ENCODE peak calls at places on chromosomes 3 and 15, in four cellular contexts. One of them, this sample, is unnamed.

GRCh38 chr3:116483135-116483534 is 37.8 kb upstream of the LSAMP start:
- DNase-seq in A549: no peak
- DNase-seq in tibial artery: no peak
- DNase-seq in Peyer's patch: no peak
- DNase-seq in this sample: no peak

GRCh38 chr15:68809517-68809916 is 11.2 kb downstream of the ANP32A start:
- DNase-seq in A549: no peak
- DNase-seq in tibial artery: no peak
- DNase-seq in Peyer's patch: no peak
- DNase-seq in this sample: no peak

GRCh38 chr3:43762486-43762885 is 71.7 kb downstream of the ABHD5 start:
- DNase-seq in A549: no peak
- DNase-seq in tibial artery: no peak
- DNase-seq in Peyer's patch: no peak
- DNase-seq in this sample: no peak

GRCh38 chr15:73346735-73347312 is 21.9 kb downstream of the HCN4 start:
- DNase-seq in A549: peak; percentile 48
- DNase-seq in tibial artery: no peak
- DNase-seq in Peyer's patch: peak; percentile 78
- DNase-seq in this sample: peak; percentile 90

GRCh38 chr15:90001062-90001682 is at the start of gene ZNF710:
- DNase-seq in A549: peak; percentile 58
- DNase-seq in tibial artery: peak; percentile 80
- DNase-seq in Peyer's patch: peak; percentile 72
- DNase-seq in this sample: peak; percentile 70

GRCh38 chr15:52559022-52559421 is 9.8 kb downstream of the ARPP19 start:
- DNase-seq in A549: no peak
- DNase-seq in tibial artery: no peak
- DNase-seq in Peyer's patch: no peak
- DNase-seq in this sample: no peak

GRCh38 chr15:89332446-89332845 is 2.2 kb downstream of the POLG start:
- DNase-seq in A549: peak; percentile 41
- DNase-seq in tibial artery: peak; percentile 19
- DNase-seq in Peyer's patch: peak; percentile 43
- DNase-seq in this sample: no peak

GRCh38 chr3:13163848-13164382 is 90.7 kb upstream of the IQSEC1 start:
- DNase-seq in A549: no peak
- DNase-seq in tibial artery: peak; percentile 49
- DNase-seq in Peyer's patch: no peak
- DNase-seq in this sample: no peak

GRCh38 chr3:25783661-25784512 is 644 bp upstream of the NGLY1 start:
- DNase-seq in A549: peak; percentile 56
- DNase-seq in tibial artery: peak; percentile 73
- DNase-seq in Peyer's patch: no peak
- DNase-seq in this sample: no peak

GRCh38 chr3:5438011-5438355 is 250.5 kb downstream of the EDEM1 start:
- DNase-seq in A549: no peak
- DNase-seq in tibial artery: no peak
- DNase-seq in Peyer's patch: no peak
- DNase-seq in this sample: no peak
- H3K4me1 ChIP-seq in A549: no peaks in the 10 kb centered on the region
- H3K4me1 ChIP-seq in tibial artery: no peaks in the 10 kb centered on the region
- H3K4me1 ChIP-seq in Peyer's patch: no peaks in the 10 kb centered on the region
- H3K4me1 ChIP-seq in this sample: no peaks in the 10 kb centered on the region

GRCh38 chr3:170980399-170980798 is 46.1 kb downstream of the SLC2A2 start:
- DNase-seq in A549: no peak
- DNase-seq in tibial artery: no peak
- DNase-seq in Peyer's patch: no peak
- DNase-seq in this sample: no peak

GRCh38 chr3:170976190-170976519 is 50.4 kb downstream of the SLC2A2 start:
- DNase-seq in A549: no peak
- DNase-seq in tibial artery: no peak
- DNase-seq in Peyer's patch: no peak
- DNase-seq in this sample: no peak

GRCh38 chr3:170978335-170978745 is 48.2 kb downstream of the SLC2A2 start:
- DNase-seq in A549: peak; percentile 47
- DNase-seq in tibial artery: no peak
- DNase-seq in Peyer's patch: peak; percentile 51
- DNase-seq in this sample: no peak

GRCh38 chr3:170975283-170976189 is 51.0 kb downstream of the SLC2A2 start:
- DNase-seq in A549: no peak
- DNase-seq in tibial artery: no peak
- DNase-seq in Peyer's patch: no peak
- DNase-seq in this sample: no peak

GRCh38 chr3:170977911-170978310 is 48.6 kb downstream of the SLC2A2 start:
- DNase-seq in A549: peak; percentile 48
- DNase-seq in tibial artery: no peak
- DNase-seq in Peyer's patch: no peak
- DNase-seq in this sample: no peak
- H3K9me3 ChIP-seq in A549: no peaks in the 10 kb centered on the region
- H3K9me3 ChIP-seq in tibial artery: no peaks in the 10 kb centered on the region
- H3K9me3 ChIP-seq in Peyer's patch: no peaks in the 10 kb centered on the region
- H3K9me3 ChIP-seq in this sample: no peaks in the 10 kb centered on the region

GRCh38 chr3:187769771-187770170 is 24.5 kb upstream of the BCL6 start:
- DNase-seq in A549: no peak
- DNase-seq in tibial artery: no peak
- DNase-seq in Peyer's patch: no peak
- DNase-seq in this sample: no peak
- TF ChIP-seq CTCF in A549: no peak
- TF ChIP-seq CTCF in tibial artery: no peak
- TF ChIP-seq CTCF in Peyer's patch: no peak
- TF ChIP-seq CTCF in this sample: no peak

DNA sequence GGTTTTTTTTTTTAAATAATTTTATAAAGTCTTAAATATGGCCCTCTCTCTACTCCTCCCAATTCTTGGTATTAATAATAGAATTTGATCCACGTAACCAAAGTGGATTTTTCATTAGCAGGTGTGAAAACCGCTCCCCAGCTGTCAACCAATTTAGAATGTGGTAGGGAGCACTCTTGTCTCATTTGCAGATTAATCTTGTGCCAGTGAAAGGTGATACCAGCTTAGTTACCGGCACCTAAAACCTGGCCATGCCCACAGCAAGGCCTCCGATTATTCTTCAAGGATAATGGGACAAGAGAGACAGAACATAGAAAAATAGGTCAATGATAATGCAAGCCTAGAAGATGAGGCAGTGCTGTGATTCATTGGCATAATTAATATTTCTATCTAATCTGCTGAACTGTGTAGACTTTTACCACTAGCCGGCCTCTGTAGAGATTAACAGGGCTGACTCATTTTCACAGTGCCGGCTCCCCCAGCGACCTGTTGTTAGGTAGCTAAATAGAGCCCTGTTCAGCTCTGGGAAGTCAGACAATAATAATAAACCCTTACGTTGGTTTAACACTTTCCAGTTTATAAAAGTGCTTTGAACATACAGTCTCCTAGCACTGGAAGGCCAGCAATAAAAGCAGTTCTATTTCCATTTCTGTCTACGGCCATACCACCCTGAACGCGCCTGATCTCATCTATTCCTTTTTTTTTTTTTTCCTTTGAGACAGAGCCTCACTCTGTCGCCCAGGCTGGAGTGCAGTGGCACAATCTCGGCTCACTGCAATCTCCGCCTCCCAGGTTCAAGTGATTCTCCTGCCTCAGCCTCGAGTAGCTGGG is 102.9 kb downstream of the SHQ1 start:
- DNase-seq in A549: no peak
- DNase-seq in tibial artery: no peak
- DNase-seq in Peyer's patch: peak; percentile 82
- DNase-seq in this sample: peak; percentile 50
- H3K4me1 ChIP-seq in A549: peaks cover 3% of the 10 kb centered on the region
- H3K4me1 ChIP-seq in tibial artery: no peaks in the 10 kb centered on the region
- H3K4me1 ChIP-seq in Peyer's patch: no peaks in the 10 kb centered on the region
- H3K4me1 ChIP-seq in this sample: peaks cover 5% of the 10 kb centered on the region

GRCh38 chr3:123429362-123430125 is 19.3 kb downstream of the ADCY5 start:
- DNase-seq in A549: no peak
- DNase-seq in tibial artery: no peak
- DNase-seq in Peyer's patch: no peak
- DNase-seq in this sample: no peak
- H3K9me3 ChIP-seq in A549: no peaks in the 10 kb centered on the region
- H3K9me3 ChIP-seq in tibial artery: no peaks in the 10 kb centered on the region
- H3K9me3 ChIP-seq in Peyer's patch: no peaks in the 10 kb centered on the region
- H3K9me3 ChIP-seq in this sample: no peaks in the 10 kb centered on the region

GRCh38 chr15:63941698-63942465 is 104.4 kb downstream of the DAPK2 start:
- DNase-seq in A549: no peak
- DNase-seq in tibial artery: no peak
- DNase-seq in Peyer's patch: no peak
- DNase-seq in this sample: no peak

GRCh38 chr15:63940956-63941620 is 105.2 kb downstream of the DAPK2 start:
- DNase-seq in A549: no peak
- DNase-seq in tibial artery: no peak
- DNase-seq in Peyer's patch: no peak
- DNase-seq in this sample: no peak

GRCh38 chr15:63944681-63944955 is 101.7 kb downstream of the DAPK2 start:
- DNase-seq in A549: no peak
- DNase-seq in tibial artery: no peak
- DNase-seq in Peyer's patch: no peak
- DNase-seq in this sample: no peak

GRCh38 chr15:63943829-63944680 is 102.2 kb downstream of the DAPK2 start:
- DNase-seq in A549: no peak
- DNase-seq in tibial artery: no peak
- DNase-seq in Peyer's patch: no peak
- DNase-seq in this sample: no peak

DNA sequence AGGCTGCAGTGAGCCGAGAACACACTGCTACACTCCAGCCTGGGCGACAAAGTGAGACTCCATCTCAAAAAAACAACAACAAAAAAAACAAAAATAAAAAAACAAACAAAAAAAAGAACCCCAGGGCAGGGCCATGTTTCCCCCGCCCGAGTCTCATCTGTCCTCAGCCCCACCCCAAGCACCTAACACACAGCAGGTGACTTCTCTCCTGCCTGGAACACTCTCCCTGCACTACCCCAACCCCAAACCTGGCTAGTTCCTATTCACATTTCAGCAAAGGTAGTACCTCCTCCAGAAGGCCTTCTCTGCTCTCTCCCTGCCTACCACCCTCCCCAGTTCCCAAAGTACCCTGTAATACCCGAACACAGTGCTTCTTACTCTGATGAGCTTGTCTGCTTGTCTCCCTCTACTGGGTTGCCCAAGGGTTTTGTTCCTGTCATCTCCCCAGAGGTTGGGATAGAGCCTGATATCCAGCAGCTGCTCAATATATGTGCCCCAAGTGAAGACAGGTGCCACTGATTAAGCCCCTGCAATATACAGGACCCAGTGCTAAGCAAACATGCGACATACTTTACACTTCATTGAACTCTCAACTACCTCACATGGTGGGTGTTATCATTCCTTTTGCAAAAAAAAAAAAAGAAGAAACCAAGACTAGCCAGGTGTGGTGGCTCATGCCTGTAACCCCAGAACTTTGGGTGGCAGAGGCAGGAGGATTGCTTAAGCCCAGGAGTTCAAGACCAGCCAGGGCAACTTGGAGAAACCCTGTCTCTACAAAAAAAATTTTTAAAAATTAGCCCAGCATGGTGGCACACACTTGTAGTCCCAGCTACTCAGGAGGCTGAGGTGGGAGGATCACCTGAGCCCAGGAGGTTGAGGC is 103.6 kb downstream of the DAPK2 start:
- DNase-seq in A549: no peak
- DNase-seq in tibial artery: no peak
- DNase-seq in Peyer's patch: no peak
- DNase-seq in this sample: no peak
- TF ChIP-seq CTCF in A549: no peak
- TF ChIP-seq CTCF in tibial artery: no peak
- TF ChIP-seq CTCF in Peyer's patch: no peak
- TF ChIP-seq CTCF in this sample: no peak

DNA sequence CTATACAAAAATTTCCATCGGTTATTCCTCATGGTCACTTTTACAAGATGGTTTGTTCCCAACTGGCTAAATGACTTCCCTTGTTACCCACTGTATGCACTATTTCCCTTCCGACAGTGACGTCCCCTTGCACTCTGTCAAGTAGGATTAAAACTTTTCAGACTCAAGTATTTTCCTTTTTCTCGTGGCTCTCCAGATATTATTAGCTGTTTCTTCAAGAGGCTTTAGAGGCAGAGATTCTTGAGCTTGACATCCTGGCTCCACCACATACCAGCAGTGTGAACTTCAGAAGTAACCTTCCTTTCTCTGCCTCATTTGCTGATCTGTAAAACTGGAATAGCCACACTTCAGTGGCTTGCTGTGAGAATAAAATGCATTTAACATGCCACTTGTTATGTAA is 14.0 kb downstream of the CSNK1G1 start:
- DNase-seq in A549: no peak
- DNase-seq in tibial artery: no peak
- DNase-seq in Peyer's patch: no peak
- DNase-seq in this sample: no peak
- H3K4me1 ChIP-seq in A549: peaks cover 18% of the 10 kb centered on the region
- H3K4me1 ChIP-seq in tibial artery: no peaks in the 10 kb centered on the region
- H3K4me1 ChIP-seq in Peyer's patch: no peaks in the 10 kb centered on the region
- H3K4me1 ChIP-seq in this sample: peaks cover 6% of the 10 kb centered on the region

GRCh38 chr3:33115024-33115768 is 1.4 kb downstream of the CRTAP start:
- DNase-seq in A549: peak; percentile 71
- DNase-seq in tibial artery: peak; percentile 94
- DNase-seq in Peyer's patch: peak; percentile 84
- DNase-seq in this sample: peak; percentile 43
- H3K9me3 ChIP-seq in A549: no peaks in the 10 kb centered on the region
- H3K9me3 ChIP-seq in tibial artery: no peaks in the 10 kb centered on the region
- H3K9me3 ChIP-seq in Peyer's patch: no peaks in the 10 kb centered on the region
- H3K9me3 ChIP-seq in this sample: no peaks in the 10 kb centered on the region

This sample was measured in mucosa of descending colon.